ENCODE peak calls at places on chromosomes 1 and 21, in five cellular contexts. Z is tibial artery, C is GM23338, J is A549, L is heart right ventricle. E is an unnamed sample. For H3K4me1, the result is how much of the 10 kb centered on the place peaks cover.

GRCh38 chr1:227766015-227766634 is 30.9 kb downstream of the SNAP47 start:
- DNase-seq in Z (no peak), C (no peak), J (no peak), L (no peak), E (no peak)

GRCh38 chr1:73903092-73903491 is 294.9 kb downstream of the LRRIQ3 start:
- DNase-seq in Z (no peak), C (no peak), J (no peak), L (no peak), E (no peak)

GRCh38 chr1:59292557-59292956 is 4.3 kb upstream of the FGGY start:
- DNase-seq in Z (peak), C (no peak), J (no peak), L (no peak), E (peak)

GRCh38 chr1:24018611-24019580 is 38.8 kb upstream of the SRSF10 start:
- DNase-seq in Z (peak), C (peak), J (peak), L (peak), E (peak)

GRCh38 chr1:64525116-64525686 is 55.3 kb downstream of the CACHD1 start:
- DNase-seq in Z (no peak), C (no peak), J (no peak), L (no peak), E (no peak)

GRCh38 chr1:9539829-9540550 is 725 bp downstream of the SLC25A33 start:
- DNase-seq in Z (peak), C (peak), J (peak), L (peak), E (peak)

GRCh38 chr1:227886503-227886961 is 61.2 kb downstream of the WNT9A start:
- DNase-seq in Z (peak), C (peak), J (no peak), L (no peak), E (no peak)

GRCh38 chr21:36909901-36910561 is 56.4 kb downstream of the HLCS start:
- DNase-seq in Z (no peak), C (no peak), J (peak), L (no peak), E (peak)

GRCh38 chr1:211323156-211324063 is 3.2 kb upstream of the TRAF5 start:
- DNase-seq in Z (no peak), C (peak), J (peak), L (no peak), E (peak)

GRCh38 chr1:11340248-11340632 is 67.2 kb downstream of the UBIAD1 start:
- DNase-seq in Z (no peak), C (no peak), J (no peak), L (no peak), E (no peak)

GRCh38 chr1:48937732-48938131 is 161.0 kb upstream of the BEND5 start:
- DNase-seq in Z (no peak), C (peak), J (no peak), L (no peak), E (no peak)

GRCh38 chr1:38013027-38013588 is 574 bp downstream of the UTP11 start:
- DNase-seq in Z (no peak), C (peak), J (no peak), L (no peak), E (peak)

GRCh38 chr1:158067651-158068050 is 74.2 kb downstream of the KIRREL1 start:
- DNase-seq in Z (no peak), C (no peak), J (no peak), L (no peak), E (peak)

GRCh38 chr1:46041551-46041950 is 90.9 kb downstream of the PIK3R3 start:
- DNase-seq in Z (no peak), C (no peak), J (no peak), L (no peak), E (no peak)

GRCh38 chr1:109832935-109833334 is 69.2 kb upstream of the EPS8L3 start:
- DNase-seq in Z (no peak), C (peak), J (no peak), L (no peak), E (no peak)

GRCh38 chr1:43885311-43885801 is 48.2 kb upstream of the ARTN start:
- DNase-seq in Z (no peak), C (peak), J (no peak), L (no peak), E (no peak)

GRCh38 chr1:92585831-92586230 is 99.1 kb upstream of the GFI1 start:
- DNase-seq in Z (no peak), C (no peak), J (no peak), L (no peak), E (no peak)

GRCh38 chr1:110455151-110455550 is 4.2 kb downstream of the PROK1 start:
- DNase-seq in Z (no peak), C (peak), J (no peak), L (no peak), E (peak)

GRCh38 chr1:67476006-67476482 is 45.8 kb upstream of the SERBP1 start:
- DNase-seq in Z (no peak), C (no peak), J (no peak), L (no peak), E (no peak)

GRCh38 chr21:45139473-45139872 is 65.1 kb downstream of the ADARB1 start:
- DNase-seq in Z (no peak), C (no peak), J (no peak), L (no peak), E (no peak)

GRCh38 chr1:173889885-173890284 is 21.7 kb downstream of the ZBTB37 start:
- DNase-seq in Z (no peak), C (no peak), J (no peak), L (no peak), E (no peak)

GRCh38 chr1:233815865-233816264 is 88.6 kb upstream of the SLC35F3 start:
- DNase-seq in Z (no peak), C (no peak), J (no peak), L (no peak), E (no peak)

GRCh38 chr1:21814241-21814918 is 2.3 kb downstream of the LDLRAD2 start:
- DNase-seq in Z (no peak), C (peak), J (no peak), L (no peak), E (peak)

GRCh38 chr1:9905010-9905409 is 5.1 kb downstream of the CTNNBIP1 start:
- DNase-seq in Z (no peak), C (no peak), J (no peak), L (no peak), E (no peak)

GRCh38 chr21:43006874-43007208 is 32.5 kb downstream of the PKNOX1 start:
- DNase-seq in Z (no peak), C (no peak), J (no peak), L (no peak), E (no peak)

GRCh38 chr1:16394977-16395376 is 27.9 kb downstream of the SZRD1 start:
- DNase-seq in Z (no peak), C (no peak), J (no peak), L (no peak), E (no peak)

GRCh38 chr1:163974120-163974519 is 584.9 kb upstream of the PBX1 start:
- DNase-seq in Z (no peak), C (no peak), J (no peak), L (no peak), E (no peak)

GRCh38 chr21:41071410-41071809 is 96.5 kb upstream of the BACE2 start:
- DNase-seq in Z (no peak), C (peak), J (no peak), L (no peak), E (peak)

GRCh38 chr1:193580419-193580818 is 394.0 kb upstream of the B3GALT2 start:
- DNase-seq in Z (no peak), C (no peak), J (no peak), L (no peak), E (no peak)

GRCh38 chr1:95957748-95958147 is 723.7 kb downstream of the RWDD3 start:
- DNase-seq in Z (no peak), C (no peak), J (no peak), L (no peak), E (no peak)

GRCh38 chr1:95953668-95954067 is 719.7 kb downstream of the RWDD3 start:
- DNase-seq in Z (no peak), C (no peak), J (no peak), L (no peak), E (no peak)

GRCh38 chr1:95951291-95951690 is 717.3 kb downstream of the RWDD3 start:
- DNase-seq in Z (no peak), C (peak), J (no peak), L (no peak), E (peak)

GRCh38 chr1:95956215-95956614 is 722.2 kb downstream of the RWDD3 start:
- DNase-seq in Z (no peak), C (no peak), J (no peak), L (no peak), E (no peak)

GRCh38 chr1:95953005-95953404 is 719.0 kb downstream of the RWDD3 start:
- DNase-seq in Z (no peak), C (peak), J (no peak), L (no peak), E (peak)
- TF ChIP-seq CTCF in Z (peak), C (peak), J (no peak), L (peak), E (peak)

GRCh38 chr1:154793674-154794073 is 76.4 kb downstream of the KCNN3 start:
- DNase-seq in Z (no peak), C (no peak), J (no peak), L (no peak), E (no peak)

GRCh38 chr1:154794608-154795007 is 75.5 kb downstream of the KCNN3 start:
- DNase-seq in Z (no peak), C (peak), J (no peak), L (no peak), E (no peak)

GRCh38 chr1:154788886-154789285 is 81.2 kb downstream of the KCNN3 start:
- DNase-seq in Z (no peak), C (no peak), J (no peak), L (no peak), E (no peak)

GRCh38 chr1:154792899-154793298 is 77.2 kb downstream of the KCNN3 start:
- DNase-seq in Z (no peak), C (no peak), J (no peak), L (no peak), E (no peak)

GRCh38 chr1:154791292-154792278 is 78.5 kb downstream of the KCNN3 start:
- DNase-seq in Z (no peak), C (no peak), J (no peak), L (no peak), E (no peak)
- H3K4me3 ChIP-seq in Z (no peak), C (no peak), J (no peak), L (no peak), E (no peak)

GRCh38 chr1:150056407-150056806 is 11.2 kb upstream of the VPS45 start:
- DNase-seq in Z (no peak), C (no peak), J (no peak), L (no peak), E (no peak)
- H3K4me1 ChIP-seq in Z (under half), C (under half), J (under half), L (under half), E (under half)

GRCh38 chr1:184665329-184665728 is 89.3 kb downstream of the EDEM3 start:
- DNase-seq in Z (no peak), C (peak), J (no peak), L (no peak), E (no peak)

GRCh38 chr1:184661801-184662200 is 92.9 kb downstream of the EDEM3 start:
- DNase-seq in Z (no peak), C (no peak), J (no peak), L (no peak), E (no peak)

GRCh38 chr1:184664661-184665060 is 90.0 kb downstream of the EDEM3 start:
- DNase-seq in Z (no peak), C (peak), J (no peak), L (no peak), E (no peak)

GRCh38 chr1:184660462-184661191 is 94.0 kb downstream of the EDEM3 start:
- DNase-seq in Z (no peak), C (no peak), J (no peak), L (no peak), E (no peak)

GRCh38 chr1:184664042-184664659 is 90.5 kb downstream of the EDEM3 start:
- DNase-seq in Z (peak), C (peak), J (peak), L (peak), E (peak)
- TF ChIP-seq CTCF in Z (peak), C (peak), J (peak), L (peak), E (peak)

DNA sequence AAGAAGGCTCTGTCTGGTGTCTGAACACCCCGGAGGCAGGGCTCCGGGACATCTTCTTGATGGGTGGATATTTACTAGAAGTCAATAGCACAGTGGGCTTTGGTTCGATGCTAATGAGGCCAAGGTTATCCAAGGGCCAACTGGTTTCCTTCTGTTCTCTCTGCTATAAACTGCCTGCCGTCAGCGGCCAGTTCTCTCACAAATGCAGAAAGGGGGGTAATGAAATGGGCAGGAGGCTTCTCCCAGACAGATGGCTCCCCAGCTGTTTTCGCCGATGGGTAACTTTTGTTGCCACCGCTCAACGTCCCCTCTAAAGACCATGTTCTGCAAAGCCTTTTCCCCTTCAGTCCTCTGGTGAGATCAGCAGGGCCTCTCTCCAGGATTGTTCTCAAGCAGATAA is 215.1 kb upstream of the PROX1 start:
- DNase-seq in Z (no peak), C (no peak), J (no peak), L (no peak), E (no peak)
- H3K4me3 ChIP-seq in Z (no peak), C (no peak), J (no peak), L (no peak), E (no peak)

GRCh38 chr1:35807614-35808375 is at the start of gene AGO4:
- DNase-seq in Z (peak), C (peak), J (peak), L (peak), E (peak)
- H3K4me1 ChIP-seq in Z (under half), C (under half), J (under half), L (under half), E (under half)

GRCh38 chr1:205985330-205986005 is 17.7 kb downstream of the RAB7B start:
- DNase-seq in Z (no peak), C (no peak), J (no peak), L (no peak), E (no peak)

GRCh38 chr1:205988585-205988995 is 14.6 kb downstream of the RAB7B start:
- DNase-seq in Z (no peak), C (peak), J (no peak), L (no peak), E (no peak)

GRCh38 chr1:205986848-205987247 is 16.3 kb downstream of the RAB7B start:
- DNase-seq in Z (no peak), C (no peak), J (no peak), L (no peak), E (no peak)

GRCh38 chr1:205983925-205984725 is 19.1 kb downstream of the RAB7B start:
- DNase-seq in Z (peak), C (peak), J (peak), L (peak), E (peak)

DNA sequence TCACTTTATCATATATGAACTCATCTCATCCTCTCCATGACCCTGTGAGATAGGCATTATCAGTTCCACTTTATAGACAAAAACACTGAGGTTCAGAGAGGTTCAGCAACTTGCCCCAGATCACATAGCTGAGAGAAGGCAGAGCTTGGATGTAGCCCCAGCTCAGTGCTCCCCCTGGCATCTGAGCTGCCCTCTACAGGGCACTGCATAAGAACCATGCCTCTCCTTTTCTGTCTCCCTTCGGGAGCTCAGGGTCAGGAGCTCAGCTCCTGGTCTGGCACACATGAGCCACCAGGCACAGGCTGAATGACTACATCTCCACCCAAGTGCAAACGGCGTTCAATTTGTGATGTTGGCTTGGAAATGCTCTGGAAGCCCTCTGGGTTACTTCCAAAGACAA is 16.9 kb downstream of the RAB7B start:
- DNase-seq in Z (no peak), C (no peak), J (no peak), L (no peak), E (no peak)
- TF ChIP-seq CTCF in Z (no peak), C (no peak), J (no peak), L (no peak), E (peak)

GRCh38 chr1:41766546-41766945 is 152.2 kb downstream of the HIVEP3 start:
- DNase-seq in Z (no peak), C (no peak), J (no peak), L (no peak), E (peak)
- H3K4me3 ChIP-seq in Z (no peak), C (no peak), J (no peak), L (no peak), E (no peak)

GRCh38 chr1:2294661-2295060 is 66.5 kb downstream of the SKI start:
- DNase-seq in Z (no peak), C (no peak), J (no peak), L (no peak), E (no peak)
- H3K4me1 ChIP-seq in Z (under half), C (under half), J (under half), L (half or more), E (under half)

DNA sequence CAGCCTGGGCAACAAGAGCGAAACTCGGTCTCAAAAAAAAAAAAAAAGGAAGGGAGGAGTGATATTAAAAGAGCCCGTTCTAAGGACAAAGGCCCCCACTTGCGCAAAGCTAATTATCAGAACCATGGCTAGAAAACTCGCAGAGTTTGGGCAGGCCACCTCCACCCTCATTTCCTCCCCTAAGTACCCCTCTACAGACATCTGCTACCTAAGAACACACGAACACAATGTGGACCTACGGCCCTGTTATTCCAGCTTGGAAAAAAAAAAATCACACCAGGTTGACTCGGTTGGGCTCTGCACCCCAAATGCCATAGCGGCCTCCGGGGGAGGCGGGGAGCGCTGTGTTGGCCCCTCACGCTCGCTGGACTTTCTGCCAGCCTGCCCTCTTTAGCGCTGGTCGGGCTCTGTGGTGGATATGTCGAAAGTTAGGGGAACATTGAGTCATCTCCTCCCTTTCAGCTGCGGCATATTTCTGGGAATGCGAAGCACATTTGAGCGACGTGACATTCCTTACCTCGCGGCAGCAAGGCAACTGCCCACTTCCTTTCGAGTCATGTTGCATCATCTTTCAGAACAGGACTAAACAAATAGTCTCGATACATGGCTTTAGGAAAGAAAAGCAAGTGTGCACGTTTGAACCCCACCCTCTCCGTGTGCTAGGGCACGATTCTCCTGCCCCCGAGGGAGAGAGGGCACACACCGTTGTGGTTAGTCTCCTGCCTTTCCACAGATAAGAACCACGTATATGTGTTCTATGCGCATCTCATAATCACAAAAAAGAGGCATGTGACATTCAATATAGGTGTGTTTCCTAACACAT is 106.1 kb upstream of the SLC45A1 start:
- DNase-seq in Z (peak), C (peak), J (peak), L (no peak), E (no peak)
- TF ChIP-seq CTCF in Z (no peak), C (no peak), J (no peak), L (no peak), E (no peak)

E was measured in cardiac muscle cell.